ENCODE peak calls at places on chromosome 16, in seven cellular contexts. Z is SK-N-MC; Q is fibroblast of the aortic adventitia; C is stimulated activated CD4-positive, alpha-beta T cell treated with anti-CD3 and anti-CD28 coated beads, Interleukin-1b, Interleukin-23, amount 100 ng/mL, for 24 hours; W is lung; N is Daoy; O is GM23248. J is an unnamed sample.

GRCh38 chr16:8568231-8568617 is 22.1 kb downstream of the TMEM114 start:
- DNase-seq in Z (no peak), W (no peak), Q (peak), N (no peak), O (peak), C (no peak), J (no peak)

GRCh38 chr16:30533748-30534367 is 800 bp downstream of the ZNF747 start:
- DNase-seq in Z (no peak), O (peak), W (no peak), Q (no peak), N (no peak), C (no peak), J (no peak)

GRCh38 chr16:66458853-66459252 is 31.8 kb downstream of the BEAN1 start:
- DNase-seq in Q (no peak), N (no peak), W (no peak), Z (no peak), C (no peak), O (no peak), J (no peak)

GRCh38 chr16:68786685-68787418 is 49.8 kb downstream of the CDH1 start:
- DNase-seq in C (no peak), W (no peak), Q (peak), Z (no peak), O (peak), N (peak), J (no peak)

GRCh38 chr16:24689128-24689527 is 40.3 kb upstream of the TNRC6A start:
- DNase-seq in Z (no peak), Q (peak), W (no peak), C (no peak), O (peak), N (peak), J (no peak)

GRCh38 chr16:19851476-19851875 is 33.2 kb downstream of the GPRC5B start:
- DNase-seq in O (no peak), N (no peak), W (no peak), Z (no peak), Q (no peak), C (no peak), J (no peak)

GRCh38 chr16:15650019-15650697 is at the start of gene NDE1:
- DNase-seq in W (peak), C (peak), N (peak), Q (peak), Z (peak), O (peak), J (peak)

GRCh38 chr16:77912617-77913016 is 109.7 kb upstream of the CLEC3A start:
- DNase-seq in Z (no peak), C (no peak), Q (no peak), W (no peak), O (no peak), N (no peak), J (no peak)

GRCh38 chr16:49036126-49036525 is 245.5 kb downstream of the CBLN1 start:
- DNase-seq in C (no peak), Z (no peak), W (no peak), Q (no peak), O (no peak), N (no peak), J (no peak)

GRCh38 chr16:31093132-31093703 is 1.4 kb downstream of the VKORC1 start:
- DNase-seq in C (no peak), Z (no peak), N (peak), Q (no peak), O (peak), W (no peak), J (no peak)

GRCh38 chr16:85025781-85026653 is 1.6 kb upstream of the KIAA0513 start:
- DNase-seq in W (no peak), N (no peak), Z (no peak), C (no peak), Q (no peak), O (no peak), J (no peak)

GRCh38 chr16:80804451-80805383 is at the start of gene CDYL2:
- DNase-seq in C (no peak), N (peak), Q (no peak), Z (no peak), W (peak), O (peak), J (no peak)

GRCh38 chr16:59634951-59635350 is 900.8 kb upstream of the GOT2 start:
- DNase-seq in O (no peak), C (no peak), W (no peak), N (no peak), Z (no peak), Q (no peak), J (no peak)

GRCh38 chr16:8647721-8648318 is 26.3 kb downstream of the METTL22 start:
- DNase-seq in C (no peak), Z (no peak), W (no peak), O (no peak), Q (no peak), N (no peak), J (no peak)

GRCh38 chr16:70158261-70158939 is 15.2 kb upstream of the CLEC18C start:
- DNase-seq in O (no peak), N (no peak), Q (no peak), Z (no peak), W (no peak), C (no peak), J (no peak)

GRCh38 chr16:53080345-53081031 is 25.7 kb downstream of the CHD9 start:
- DNase-seq in Q (peak), C (no peak), W (no peak), N (peak), O (peak), Z (no peak), J (no peak)

GRCh38 chr16:47143329-47143676 is 442 bp downstream of the NETO2 start:
- DNase-seq in W (peak), N (peak), Q (peak), C (peak), Z (no peak), O (peak), J (no peak)

GRCh38 chr16:67993207-67994036 is 5.9 kb downstream of the DPEP2 start:
- DNase-seq in W (peak), C (peak), N (peak), Q (peak), Z (no peak), O (peak), J (peak)

GRCh38 chr16:88086571-88087516 is 135.6 kb downstream of the BANP start:
- DNase-seq in Z (no peak), C (no peak), N (no peak), Q (no peak), W (no peak), O (peak), J (no peak)

GRCh38 chr16:80158766-80159165 is 382.0 kb upstream of the DYNLRB2 start:
- DNase-seq in W (no peak), C (no peak), O (peak), N (peak), Q (peak), Z (no peak), J (no peak)

GRCh38 chr16:73289232-73289631 is 241.3 kb upstream of the ZFHX3 start:
- DNase-seq in W (no peak), C (no peak), Z (no peak), Q (no peak), N (no peak), O (no peak), J (no peak)

GRCh38 chr16:85627102-85627834 is 14.1 kb downstream of the GSE1 start:
- DNase-seq in Q (no peak), Z (no peak), C (no peak), O (no peak), W (no peak), N (no peak), J (no peak)

GRCh38 chr16:56199164-56199563 is 7.9 kb downstream of the GNAO1 start:
- DNase-seq in N (no peak), O (no peak), W (no peak), Q (no peak), Z (no peak), C (no peak), J (no peak)

GRCh38 chr16:84843149-84844048 is 23.6 kb downstream of the CRISPLD2 start:
- DNase-seq in Z (no peak), C (no peak), N (no peak), O (no peak), Q (no peak), W (no peak), J (no peak)

J was measured in esophagus squamous epithelium.